ENCODE peak calls at places on chromosomes 2 and 18, in nine cellular contexts. R is AG04449, P is cerebellum, Q is IMR-90, L is endodermal cell, B is left ventricle myocardium inferior, X is GM12878, A is midbrain, S is HFF-Myc. H is an unnamed sample.
A peak's percentile ranks its signal among the peaks of the same experiment; 100 is the strongest.

GRCh38 chr2:4895376-4895775 is 796.8 kb upstream of the SOX11 start:
- DNase-seq in P (no peak), R (no peak), L (no peak), A (no peak), B (no peak), X (no peak), S (no peak), Q (no peak), H (no peak)

GRCh38 chr2:230582851-230583283 is 129.8 kb upstream of the CAB39 start:
- DNase-seq in R (no peak), Q (peak; percentile 21), P (no peak), B (no peak), X (peak; percentile 88), L (no peak), A (no peak), S (no peak), H (peak; percentile 60)

GRCh38 chr18:63439334-63439733 is 17.1 kb upstream of the VPS4B start:
- DNase-seq in X (no peak), S (peak; percentile 39), P (peak; percentile 65), Q (peak; percentile 70), B (no peak), L (peak; percentile 85), A (peak; percentile 66), R (no peak), H (peak; percentile 83)

GRCh38 chr18:75033516-75033915 is 175.4 kb downstream of the PTGR3 start:
- DNase-seq in A (no peak), P (no peak), S (no peak), B (no peak), X (no peak), Q (no peak), L (no peak), R (no peak), H (no peak)

GRCh38 chr2:150171065-150171548 is 316.4 kb downstream of the RND3 start:
- DNase-seq in X (no peak), B (no peak), R (no peak), P (no peak), Q (no peak), A (no peak), L (no peak), S (no peak), H (no peak)

GRCh38 chr18:26091047-26091630 is 726 bp upstream of the SS18 start:
- DNase-seq in Q (no peak), L (no peak), A (no peak), B (peak; percentile 64), R (no peak), S (peak; percentile 32), X (peak; percentile 51), P (no peak), H (no peak)

GRCh38 chr2:42753188-42753813 is 10.6 kb downstream of the OXER1 start:
- DNase-seq in B (no peak), Q (no peak), P (no peak), S (no peak), L (peak; percentile 36), A (no peak), X (no peak), R (no peak), H (no peak)

GRCh38 chr2:189683348-189683747 is 8.9 kb downstream of the ANKAR start:
- DNase-seq in P (no peak), S (no peak), X (no peak), R (no peak), B (no peak), Q (peak; percentile 13), A (no peak), L (no peak), H (no peak)

GRCh38 chr2:24382363-24383021 is 22.2 kb upstream of the ITSN2 start:
- DNase-seq in B (peak; percentile 44), A (peak; percentile 66), R (peak; percentile 4), S (no peak), L (peak; percentile 89), X (no peak), Q (peak; percentile 65), P (peak; percentile 52), H (peak; percentile 76)

GRCh38 chr2:240623531-240624010 is 1.7 kb upstream of the GPR35 start:
- DNase-seq in Q (no peak), P (no peak), A (no peak), X (no peak), L (peak; percentile 40), S (no peak), B (peak; percentile 2), R (no peak), H (no peak)

GRCh38 chr2:20596973-20597867 is 53.7 kb downstream of the HS1BP3 start:
- DNase-seq in S (no peak), R (no peak), B (peak; percentile 83), X (no peak), P (no peak), A (no peak), L (peak; percentile 36), Q (no peak), H (peak; percentile 88)

GRCh38 chr2:171630812-171631626 is 56.2 kb upstream of the DYNC1I2 start:
- DNase-seq in A (no peak), R (no peak), P (no peak), S (no peak), L (no peak), Q (no peak), B (no peak), X (no peak), H (peak; percentile 14)

GRCh38 chr2:72028351-72028995 is 119.2 kb downstream of the CYP26B1 start:
- DNase-seq in L (no peak), S (no peak), A (no peak), B (no peak), R (no peak), X (no peak), P (no peak), Q (no peak), H (no peak)